ENCODE peak calls at places on chromosome 10, in four cellular contexts. Q is activated naive CD4-positive, alpha-beta T cell; K is mucosa of gallbladder; C is stimulated activated CD4-positive, alpha-beta T cell treated with anti-CD3 and anti-CD28 coated beads, Interleukin-1b, Interleukin-23, amount 100 ng/mL, for 48 hours. E is an unnamed sample.

GRCh38 chr10:130857631-130858295 is 453.8 kb downstream of the TCERG1L start:
- DNase-seq in Q (no peak), K (no peak), C (no peak), E (no peak)

GRCh38 chr10:128922619-128923018 is 544.4 kb upstream of the MGMT start:
- DNase-seq in Q (no peak), K (no peak), C (no peak), E (no peak)

GRCh38 chr10:10092581-10092980 is 925.1 kb upstream of the CELF2 start:
- DNase-seq in Q (no peak), K (no peak), C (no peak), E (peak)

GRCh38 chr10:51894752-51895151 is 195.4 kb upstream of the CSTF2T start:
- DNase-seq in Q (no peak), K (no peak), C (no peak), E (no peak)

GRCh38 chr10:48554668-48555067 is 50.2 kb downstream of the ARHGAP22 start:
- DNase-seq in Q (no peak), K (no peak), C (no peak), E (no peak)

GRCh38 chr10:89521368-89521767 is 14.0 kb downstream of the SLC16A12 start:
- DNase-seq in Q (no peak), K (no peak), C (no peak), E (no peak)

GRCh38 chr10:94456942-94457341 is 54.6 kb downstream of the TBC1D12 start:
- DNase-seq in Q (no peak), K (no peak), C (no peak), E (no peak)

GRCh38 chr10:101879456-101880189 is 36.0 kb upstream of the KCNIP2 start:
- DNase-seq in Q (no peak), K (no peak), C (no peak), E (no peak)

GRCh38 chr10:115092555-115093285 is 445 bp upstream of the ATRNL1 start:
- DNase-seq in Q (no peak), K (no peak), C (no peak), E (no peak)

GRCh38 chr10:117503886-117504205 is 38.7 kb upstream of the EMX2 start:
- DNase-seq in Q (no peak), K (no peak), C (no peak), E (no peak)

GRCh38 chr10:17910144-17910789 is 41.5 kb upstream of the SLC39A12 start:
- DNase-seq in Q (no peak), K (peak), C (no peak), E (peak)

GRCh38 chr10:35384265-35384868 is 48.1 kb downstream of the CCNY start:
- DNase-seq in Q (no peak), K (no peak), C (no peak), E (no peak)

GRCh38 chr10:12605580-12606405 is 256.4 kb downstream of the CAMK1D start:
- DNase-seq in Q (peak), K (peak), C (peak), E (peak)

GRCh38 chr10:21057989-21058388 is 160.9 kb upstream of the NEBL start:
- DNase-seq in Q (no peak), K (no peak), C (no peak), E (no peak)

GRCh38 chr10:18984531-18984930 is 64.1 kb upstream of the MALRD1 start:
- DNase-seq in Q (no peak), K (no peak), C (no peak), E (no peak)

GRCh38 chr10:110432814-110433565 is 64.7 kb upstream of the DUSP5 start:
- DNase-seq in Q (no peak), K (no peak), C (no peak), E (no peak)

GRCh38 chr10:45418859-45419672 is 45.0 kb downstream of the ALOX5 start:
- DNase-seq in Q (peak), K (peak), C (peak), E (no peak)

GRCh38 chr10:91798736-91799579 is 732 bp downstream of the TNKS2 start:
- DNase-seq in Q (peak), K (peak), C (peak), E (peak)

GRCh38 chr10:34804306-34804705 is 10.8 kb downstream of the PARD3 start:
- DNase-seq in Q (no peak), K (no peak), C (no peak), E (no peak)

GRCh38 chr10:9228770-9229169 is 1174.3 kb downstream of the GATA3 start:
- DNase-seq in Q (no peak), K (no peak), C (no peak), E (no peak)

GRCh38 chr10:124099603-124100002 is 6.2 kb upstream of the CHST15 start:
- DNase-seq in Q (no peak), K (no peak), C (no peak), E (no peak)

GRCh38 chr10:86301971-86302370 is 64.6 kb downstream of the GRID1 start:
- DNase-seq in Q (no peak), K (no peak), C (no peak), E (no peak)

GRCh38 chr10:112946649-112947048 is 3.4 kb upstream of the TCF7L2 start:
- DNase-seq in Q (no peak), K (no peak), C (no peak), E (no peak)

GRCh38 chr10:121070257-121070656 is 219.1 kb downstream of the WDR11 start:
- DNase-seq in Q (no peak), K (no peak), C (no peak), E (no peak)

GRCh38 chr10:88459523-88459922 is 123.6 kb downstream of the RNLS start:
- DNase-seq in Q (no peak), K (no peak), C (no peak), E (no peak)

GRCh38 chr10:126439947-126440346 is 51.7 kb upstream of the ADAM12 start:
- DNase-seq in Q (no peak), K (no peak), C (no peak), E (no peak)

GRCh38 chr10:16828731-16829175 is 11.5 kb upstream of the RSU1 start:
- DNase-seq in Q (no peak), K (no peak), C (no peak), E (no peak)